ENCODE peak calls at places on chromosomes 5 and 9, in seven cellular contexts. W, U, F, G, N, H and M are unnamed samples. For H3K4me1, the result is how much of the 10 kb centered on the place peaks cover.

GRCh38 chr5:34536699-34537098 is 119.4 kb upstream of the RAI14 start:
- DNase-seq in W (no peak), U (no peak), F (no peak), G (no peak), N (no peak), H (no peak), M (no peak)

GRCh38 chr9:111974092-111974681 is 77.6 kb downstream of the UGCG start:
- DNase-seq in W (no peak), U (no peak), F (no peak), G (no peak), N (no peak), H (no peak), M (no peak)

GRCh38 chr5:95114902-95115301 is 170.0 kb downstream of the MCTP1 start:
- DNase-seq in W (no peak), U (no peak), F (no peak), G (no peak), N (no peak), H (no peak), M (no peak)

GRCh38 chr5:143258559-143259253 is 144.8 kb downstream of the NR3C1 start:
- DNase-seq in W (no peak), U (no peak), F (no peak), G (no peak), N (no peak), H (no peak), M (no peak)

GRCh38 chr9:95574176-95574575 is 57.4 kb upstream of the PTCH1 start:
- DNase-seq in W (no peak), U (no peak), F (no peak), G (no peak), N (no peak), H (no peak), M (no peak)

GRCh38 chr5:80010754-80011392 is 19.8 kb upstream of the MTX3 start:
- DNase-seq in W (no peak), U (no peak), F (no peak), G (no peak), N (no peak), H (no peak), M (no peak)

GRCh38 chr5:74289238-74289637 is 351.3 kb downstream of the ENC1 start:
- DNase-seq in W (no peak), U (no peak), F (no peak), G (no peak), N (no peak), H (no peak), M (no peak)

GRCh38 chr5:37831821-37832524 is 7.9 kb downstream of the GDNF start:
- DNase-seq in W (no peak), U (no peak), F (no peak), G (no peak), N (no peak), H (no peak), M (no peak)

GRCh38 chr5:147303251-147303650 is 68.4 kb downstream of the STK32A start:
- DNase-seq in W (no peak), U (no peak), F (no peak), G (no peak), N (peak), H (no peak), M (no peak)

GRCh38 chr5:150778103-150778516 is 447 bp upstream of the SMIM3 start:
- DNase-seq in W (no peak), U (no peak), F (peak), G (no peak), N (no peak), H (no peak), M (no peak)

GRCh38 chr9:130172858-130173461 is 756 bp downstream of the NCS1 start:
- DNase-seq in W (no peak), U (no peak), F (no peak), G (no peak), N (no peak), H (peak), M (no peak)

GRCh38 chr5:126054593-126055347 is 368.4 kb upstream of the GRAMD2B start:
- DNase-seq in W (no peak), U (no peak), F (no peak), G (no peak), N (no peak), H (no peak), M (no peak)

GRCh38 chr9:114894206-114894605 is 36.2 kb downstream of the TNFSF8 start:
- DNase-seq in W (no peak), U (no peak), F (no peak), G (no peak), N (no peak), H (no peak), M (no peak)

GRCh38 chr9:21995652-21996275 is 1.2 kb downstream of the CDKN2B-AS1 start:
- DNase-seq in W (no peak), U (no peak), F (no peak), G (no peak), N (peak), H (no peak), M (peak)

GRCh38 chr9:124297553-124297905 is 39.8 kb downstream of the NEK6 start:
- DNase-seq in W (no peak), U (peak), F (no peak), G (no peak), N (peak), H (peak), M (no peak)

GRCh38 chr5:67381240-67381875 is 184.8 kb upstream of the CD180 start:
- DNase-seq in W (no peak), U (no peak), F (no peak), G (no peak), N (no peak), H (no peak), M (no peak)

GRCh38 chr5:176389114-176389768 is 690 bp downstream of the HIGD2A start:
- DNase-seq in W (no peak), U (no peak), F (no peak), G (no peak), N (no peak), H (no peak), M (peak)

GRCh38 chr5:143010335-143010734 is 240.2 kb downstream of the ARHGAP26 start:
- DNase-seq in W (no peak), U (no peak), F (no peak), G (no peak), N (no peak), H (no peak), M (no peak)

GRCh38 chr5:33649801-33650482 is 209.2 kb downstream of the TARS1 start:
- DNase-seq in W (no peak), U (no peak), F (no peak), G (no peak), N (no peak), H (no peak), M (no peak)

GRCh38 chr9:21434202-21435014 is 5.8 kb upstream of the IFNA1 start:
- DNase-seq in W (no peak), U (peak), F (no peak), G (no peak), N (no peak), H (no peak), M (no peak)

GRCh38 chr5:96615223-96615622 is 47.0 kb upstream of the CAST start:
- DNase-seq in W (no peak), U (no peak), F (no peak), G (no peak), N (no peak), H (no peak), M (no peak)

GRCh38 chr9:93252116-93252780 is 68.3 kb downstream of the WNK2 start:
- DNase-seq in W (no peak), U (no peak), F (no peak), G (no peak), N (no peak), H (peak), M (peak)

GRCh38 chr9:129052592-129052991 is 16.2 kb downstream of the MIGA2 start:
- DNase-seq in W (no peak), U (peak), F (no peak), G (peak), N (peak), H (no peak), M (no peak)

GRCh38 chr5:177483994-177484901 is 10.8 kb upstream of the DBN1 start:
- DNase-seq in W (no peak), U (no peak), F (no peak), G (no peak), N (no peak), H (no peak), M (peak)

GRCh38 chr5:62029303-62029702 is 276.7 kb upstream of the KIF2A start:
- DNase-seq in W (no peak), U (no peak), F (no peak), G (no peak), N (no peak), H (no peak), M (no peak)

GRCh38 chr9:91659529-91660294 is 236.1 kb upstream of the NFIL3 start:
- DNase-seq in W (no peak), U (peak), F (peak), G (no peak), N (no peak), H (no peak), M (no peak)

GRCh38 chr9:91433180-91433579 is 9.5 kb upstream of the NFIL3 start:
- DNase-seq in W (no peak), U (peak), F (peak), G (no peak), N (no peak), H (no peak), M (no peak)

GRCh38 chr5:54254482-54255198 is 55.7 kb downstream of the ARL15 start:
- DNase-seq in W (no peak), U (no peak), F (peak), G (no peak), N (peak), H (no peak), M (no peak)
- TF ChIP-seq CTCF in W (no peak), U (peak), F (peak), G (no peak), N (no peak), H (no peak), M (no peak)

GRCh38 chr9:136222166-136222895 is 17.4 kb upstream of the LHX3 start:
- DNase-seq in W (no peak), U (no peak), F (no peak), G (no peak), N (no peak), H (no peak), M (no peak)

GRCh38 chr9:136225748-136226679 is 19.6 kb downstream of the QSOX2 start:
- DNase-seq in W (no peak), U (peak), F (peak), G (no peak), N (peak), H (no peak), M (peak)

GRCh38 chr9:136225366-136225747 is 20.3 kb downstream of the QSOX2 start:
- DNase-seq in W (no peak), U (no peak), F (no peak), G (no peak), N (no peak), H (no peak), M (peak)

GRCh38 chr9:136222896-136223266 is 18.0 kb upstream of the LHX3 start:
- DNase-seq in W (no peak), U (no peak), F (no peak), G (no peak), N (no peak), H (no peak), M (no peak)

DNA sequence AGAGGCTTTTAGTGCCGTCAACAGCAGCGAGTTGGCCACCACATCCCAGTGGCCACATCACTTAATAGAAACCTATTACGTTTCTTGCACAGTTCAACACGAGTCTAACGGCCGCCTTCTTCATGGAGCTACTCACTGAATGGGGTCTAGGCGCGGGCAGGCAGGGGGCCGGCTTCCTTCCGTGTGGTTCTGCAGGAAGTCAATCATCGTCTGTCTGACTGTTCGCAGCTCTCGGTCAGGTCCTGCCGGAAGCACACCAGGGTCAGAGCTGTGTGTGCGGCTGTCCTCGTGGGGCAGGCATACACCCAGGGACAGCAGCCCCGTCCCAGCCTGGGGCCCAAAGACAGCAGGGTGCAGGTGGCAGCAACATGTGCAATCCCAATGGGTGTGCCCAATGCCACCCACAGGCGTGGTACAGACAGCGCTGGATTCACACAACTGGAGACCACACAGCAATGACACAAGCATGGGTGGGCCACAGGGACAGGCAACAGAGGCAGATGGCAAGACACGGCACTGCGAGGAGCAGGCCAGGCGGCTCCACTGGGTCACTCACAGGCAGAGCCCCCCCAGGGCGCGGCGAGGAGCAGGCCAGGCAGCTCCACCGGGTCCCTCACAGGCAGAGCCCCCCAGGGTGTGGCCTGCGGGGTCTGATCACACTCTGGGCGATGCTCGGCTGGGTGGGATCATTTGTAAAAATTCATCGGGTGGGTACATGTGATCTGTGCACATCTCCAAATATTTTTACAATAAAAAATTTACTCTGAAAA is 19.1 kb upstream of the LHX3 start:
- DNase-seq in W (no peak), U (no peak), F (no peak), G (no peak), N (no peak), H (no peak), M (no peak)
- H3K4me1 ChIP-seq in W (under half), U (under half), F (half or more), G (under half), N (under half), H (under half), M (under half)

DNA sequence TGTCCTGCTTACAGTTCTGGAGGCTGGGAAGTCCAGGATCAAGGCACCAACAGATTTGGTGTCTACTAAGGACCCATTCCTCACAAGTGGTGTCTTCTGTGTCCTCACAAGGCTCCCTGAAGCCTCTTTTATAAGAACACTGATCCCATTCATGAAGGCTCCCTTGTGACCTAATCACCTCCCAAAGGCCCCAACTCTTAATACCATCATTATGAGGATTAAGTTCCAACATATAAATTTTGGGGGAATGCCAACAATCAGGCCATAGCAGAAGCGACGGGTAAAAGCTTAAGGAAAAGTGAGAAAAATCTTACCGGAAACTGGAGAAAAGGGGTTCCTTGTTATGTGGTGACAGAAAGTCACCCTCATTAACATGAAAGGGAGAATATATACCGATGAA is 11.2 kb downstream of the CTNNAL1 start:
- DNase-seq in W (no peak), U (no peak), F (no peak), G (no peak), N (no peak), H (no peak), M (no peak)
- TF ChIP-seq POLR2AphosphoS5 in W (no peak), U (no peak), F (no peak), G (no peak), N (no peak), H (no peak), M (no peak)

GRCh38 chr9:2618289-2618688 is 3.3 kb upstream of the VLDLR start:
- DNase-seq in W (no peak), U (no peak), F (no peak), G (no peak), N (no peak), H (no peak), M (no peak)

GRCh38 chr9:2621678-2622360 is at the start of gene VLDLR:
- DNase-seq in W (no peak), U (no peak), F (peak), G (no peak), N (peak), H (peak), M (peak)

GRCh38 chr9:2623046-2623865 is 1.7 kb downstream of the VLDLR start:
- DNase-seq in W (no peak), U (no peak), F (no peak), G (peak), N (peak), H (peak), M (peak)

GRCh38 chr9:2622361-2623045 is 916 bp downstream of the VLDLR start:
- DNase-seq in W (no peak), U (no peak), F (no peak), G (peak), N (no peak), H (peak), M (peak)

GRCh38 chr9:2620876-2621677 is 510 bp upstream of the VLDLR start:
- DNase-seq in W (no peak), U (no peak), F (peak), G (peak), N (peak), H (peak), M (peak)
- TF ChIP-seq CTCF in W (no peak), U (no peak), F (no peak), G (no peak), N (no peak), H (peak), M (no peak)

GRCh38 chr5:1273745-1274144 is 21.1 kb downstream of the TERT start:
- DNase-seq in W (no peak), U (no peak), F (no peak), G (no peak), N (no peak), H (no peak), M (no peak)
- H3K4me1 ChIP-seq in W (under half), U (under half), F (under half), G (under half), N (under half), H (under half), M (under half)

DNA sequence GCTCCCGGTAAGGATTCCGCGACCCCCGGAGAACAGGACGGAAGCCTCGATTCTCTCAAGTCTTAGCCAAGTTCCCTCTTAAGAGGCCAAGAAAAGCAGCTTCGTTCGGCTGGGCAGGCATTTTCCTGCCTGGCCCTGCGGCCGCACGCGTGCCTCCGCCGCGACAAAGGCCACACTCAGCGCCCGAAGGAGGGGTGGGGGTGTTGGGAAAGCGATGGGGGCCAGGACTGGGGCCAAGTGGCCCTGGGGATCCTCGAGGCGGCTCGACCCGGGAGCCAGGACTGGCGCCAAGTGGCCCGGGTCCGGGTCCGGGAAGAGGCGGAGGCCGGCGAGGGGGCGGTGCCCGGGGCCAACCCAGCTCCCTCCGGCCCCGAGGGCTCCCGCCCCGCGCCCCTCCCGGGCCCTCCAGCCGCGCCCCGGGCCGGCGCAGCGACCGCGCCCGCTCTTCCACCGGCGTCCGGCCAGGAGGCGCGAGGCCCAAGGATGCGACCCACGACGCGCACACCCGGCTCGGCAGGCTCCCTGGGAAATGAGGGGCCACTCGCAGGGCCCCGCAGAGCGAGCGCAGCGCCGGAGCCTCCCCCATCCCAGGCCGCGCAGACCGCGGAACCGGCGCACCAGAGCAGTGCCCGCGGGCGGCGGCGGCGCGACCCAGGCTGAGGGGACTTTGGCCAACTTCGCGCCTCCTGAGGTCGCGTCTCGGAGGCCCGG is 758 bp downstream of the VAV2 start:
- DNase-seq in W (no peak), U (no peak), F (no peak), G (peak), N (no peak), H (peak), M (peak)
- TF ChIP-seq POLR2AphosphoS5 in W (no peak), U (no peak), F (no peak), G (no peak), N (no peak), H (no peak), M (no peak)

DNA sequence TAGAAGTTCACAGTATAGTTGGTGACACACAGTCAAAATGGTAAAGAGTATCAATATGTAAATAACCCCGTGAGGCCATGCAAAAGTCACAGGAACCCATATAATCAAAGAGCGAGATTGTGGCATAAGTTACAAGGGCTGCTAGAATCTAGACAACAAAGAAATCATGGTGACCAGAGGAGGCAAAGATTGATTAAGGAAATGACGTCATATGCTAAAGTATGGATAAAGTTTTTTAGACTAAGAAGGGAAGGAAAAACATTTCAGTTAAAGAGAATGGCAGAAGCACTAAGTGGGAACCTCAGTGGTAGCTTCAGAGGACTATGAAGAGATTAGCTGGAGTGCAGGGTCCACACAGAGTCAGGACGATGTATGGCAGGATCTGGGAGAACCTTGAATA is 330.3 kb downstream of the NFIB start:
- DNase-seq in W (no peak), U (no peak), F (no peak), G (no peak), N (no peak), H (no peak), M (no peak)
- TF ChIP-seq CTCF in W (no peak), U (no peak), F (no peak), G (no peak), N (no peak), H (no peak), M (no peak)

GRCh38 chr5:169294621-169295020 is 6.3 kb downstream of the SLIT3 start:
- DNase-seq in W (no peak), U (no peak), F (no peak), G (no peak), N (no peak), H (no peak), M (no peak)
- H3K4me1 ChIP-seq in W (under half), U (under half), F (under half), G (under half), N (under half), H (half or more), M (under half)

DNA sequence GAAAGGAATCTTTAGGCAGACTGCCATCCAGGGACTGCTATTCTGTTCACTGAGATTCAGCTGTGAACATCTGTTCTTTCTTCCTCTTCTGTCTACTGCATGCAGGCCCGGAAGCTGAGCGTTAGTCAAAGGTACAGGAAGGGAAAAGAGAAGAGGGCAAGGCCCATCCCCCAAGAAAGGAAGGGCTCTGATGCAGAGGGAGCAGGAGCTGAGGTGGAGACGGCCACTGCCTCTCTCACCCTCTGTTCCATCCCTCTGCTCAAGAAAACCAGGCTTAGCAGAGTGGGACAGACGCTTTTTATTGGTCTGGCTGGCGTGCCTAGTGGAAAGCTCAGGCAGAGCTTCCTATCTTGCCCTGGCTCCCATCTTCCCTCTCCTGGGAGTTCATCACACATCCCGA is 57.5 kb downstream of the PFDN1 start:
- DNase-seq in W (no peak), U (no peak), F (no peak), G (no peak), N (no peak), H (peak), M (no peak)
- TF ChIP-seq POLR2AphosphoS5 in W (no peak), U (no peak), F (no peak), G (no peak), N (no peak), H (peak), M (no peak)